ENCODE peak calls at places on chromosomes 7 and 10, in five cellular contexts. P, E, V, W and F are unnamed samples.

GRCh38 chr7:85094046-85094720 is 92.7 kb downstream of the SEMA3D start:
- DNase-seq in P (no peak), E (no peak), V (no peak), W (no peak), F (no peak)

GRCh38 chr7:1460757-1461639 is 1.7 kb upstream of the MICALL2 start:
- DNase-seq in P (no peak), E (peak; percentile 80), V (peak; percentile 87), W (no peak), F (no peak)

GRCh38 chr7:45149606-45150005 is 8.0 kb upstream of the RAMP3 start:
- DNase-seq in P (no peak), E (no peak), V (no peak), W (no peak), F (no peak)

GRCh38 chr10:97748116-97748515 is 11.2 kb downstream of the ZFYVE27 start:
- DNase-seq in P (no peak), E (no peak), V (no peak), W (no peak), F (no peak)

GRCh38 chr10:4127518-4128315 is 342.7 kb upstream of the KLF6 start:
- DNase-seq in P (peak; percentile 43), E (peak; percentile 74), V (no peak), W (no peak), F (no peak)

GRCh38 chr10:44153901-44154670 is 230.8 kb downstream of the CXCL12 start:
- DNase-seq in P (no peak), E (no peak), V (no peak), W (no peak), F (no peak)

GRCh38 chr7:138784692-138785091 is 13.1 kb upstream of the TMEM213 start:
- DNase-seq in P (no peak), E (no peak), V (no peak), W (no peak), F (no peak)

GRCh38 chr7:45646996-45647411 is 72.8 kb downstream of the ADCY1 start:
- DNase-seq in P (no peak), E (peak; percentile 17), V (no peak), W (no peak), F (no peak)

GRCh38 chr7:148527717-148528168 is 62.8 kb upstream of the C7orf33 start:
- DNase-seq in P (peak; percentile 56), E (peak; percentile 81), V (peak; percentile 77), W (peak; percentile 51), F (peak; percentile 70)

GRCh38 chr10:74748632-74749031 is 77.8 kb upstream of the KAT6B start:
- DNase-seq in P (no peak), E (no peak), V (no peak), W (no peak), F (no peak)

GRCh38 chr10:126734957-126735356 is 64.5 kb upstream of the C10orf90 start:
- DNase-seq in P (no peak), E (no peak), V (no peak), W (no peak), F (no peak)

GRCh38 chr7:155531686-155532085 is 14.7 kb downstream of the CNPY1 start:
- DNase-seq in P (no peak), E (no peak), V (no peak), W (no peak), F (no peak)

GRCh38 chr7:100220833-100221718 is 1.3 kb downstream of the PVRIG start:
- DNase-seq in P (peak; percentile 62), E (peak; percentile 34), V (no peak), W (no peak), F (peak; percentile 53)

DNA sequence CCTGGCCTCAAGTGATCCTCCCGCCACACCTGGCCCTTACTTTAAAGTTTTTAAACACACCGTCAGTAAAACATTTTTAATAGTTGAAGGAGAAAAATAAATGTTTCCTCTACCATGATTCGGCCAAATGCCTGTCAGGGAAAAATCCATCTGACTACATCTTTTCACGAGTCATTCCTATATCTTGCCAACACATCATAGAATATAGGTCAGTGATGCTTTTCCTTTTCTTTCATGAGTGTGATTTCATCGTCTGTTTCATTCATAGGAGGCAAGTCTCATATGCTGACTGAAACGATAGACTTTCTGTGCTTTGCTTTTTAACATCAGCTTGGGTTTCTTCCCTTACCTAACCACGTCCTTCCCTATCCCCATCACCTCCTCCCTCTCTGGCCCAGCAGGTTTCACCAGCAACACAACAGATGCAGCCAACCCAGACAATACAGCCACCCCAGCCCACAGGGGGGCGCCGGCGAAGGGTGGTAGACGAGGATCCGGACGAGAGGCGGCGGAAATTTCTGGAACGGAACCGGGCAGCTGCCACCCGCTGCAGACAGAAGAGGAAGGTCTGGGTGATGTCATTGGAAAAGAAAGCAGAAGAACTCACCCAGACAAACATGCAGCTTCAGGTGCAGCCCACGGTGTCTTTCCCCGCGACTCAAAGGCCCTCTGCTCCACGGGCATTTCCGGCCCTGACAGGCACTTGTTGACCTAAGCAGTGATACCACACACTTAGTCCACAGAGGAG is 149.2 kb downstream of the TRIL start:
- DNase-seq in P (peak; percentile 22), E (no peak), V (no peak), W (no peak), F (no peak)
- TF ChIP-seq CTCF in P (peak; percentile 23), E (no peak), V (no peak), W (peak; percentile 24), F (no peak)

GRCh38 chr7:38908759-38909335 is at the start of gene VPS41:
- DNase-seq in P (peak; percentile 79), E (peak; percentile 86), V (peak; percentile 81), W (peak; percentile 51), F (peak; percentile 63)
- TF ChIP-seq CTCF in P (no peak), E (no peak), V (no peak), W (no peak), F (no peak)

GRCh38 chr10:79098061-79098460 is 29.3 kb downstream of the ZMIZ1 start:
- DNase-seq in P (no peak), E (no peak), V (no peak), W (no peak), F (no peak)
- TF ChIP-seq CTCF in P (no peak), E (no peak), V (no peak), W (no peak), F (no peak)

DNA sequence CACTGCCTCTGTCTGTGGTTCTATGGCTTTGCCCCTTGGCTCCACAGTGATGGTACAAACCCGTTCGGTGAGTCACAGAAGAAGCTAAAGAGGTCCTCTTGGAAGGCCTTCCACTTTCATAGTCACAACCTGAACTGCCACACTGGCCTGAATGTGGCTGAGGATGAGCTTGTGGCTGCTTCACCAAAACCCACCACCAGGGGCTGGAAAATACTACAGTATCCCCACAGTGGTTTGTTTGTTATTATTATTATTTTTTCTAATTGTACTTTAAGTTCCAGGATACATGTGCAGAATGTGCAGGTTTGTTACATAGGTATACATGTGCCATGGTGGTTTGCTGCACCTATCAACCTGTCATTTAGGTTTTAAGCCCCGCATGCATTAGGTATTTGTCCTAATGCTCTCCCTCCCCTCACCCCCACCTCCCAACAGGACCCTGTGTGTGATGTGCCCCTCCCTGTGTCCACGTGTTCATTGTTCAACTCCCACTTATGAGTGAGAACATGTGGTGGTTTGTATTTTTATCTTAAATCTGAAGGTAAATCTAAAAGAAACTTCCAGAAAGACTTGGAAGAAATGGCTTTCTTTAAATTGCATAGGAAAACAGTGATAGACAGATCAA is 160.8 kb upstream of the NPSR1 start:
- DNase-seq in P (no peak), E (no peak), V (no peak), W (no peak), F (no peak)
- TF ChIP-seq CTCF in P (no peak), E (no peak), V (no peak), W (peak; percentile 51), F (no peak)

GRCh38 chr7:108109216-108109908 is 20.8 kb downstream of the LAMB4 start:
- DNase-seq in P (peak; percentile 18), E (no peak), V (no peak), W (no peak), F (no peak)
- TF ChIP-seq CTCF in P (peak; percentile 45), E (peak; percentile 8), V (peak; percentile 65), W (peak; percentile 69), F (no peak)

DNA sequence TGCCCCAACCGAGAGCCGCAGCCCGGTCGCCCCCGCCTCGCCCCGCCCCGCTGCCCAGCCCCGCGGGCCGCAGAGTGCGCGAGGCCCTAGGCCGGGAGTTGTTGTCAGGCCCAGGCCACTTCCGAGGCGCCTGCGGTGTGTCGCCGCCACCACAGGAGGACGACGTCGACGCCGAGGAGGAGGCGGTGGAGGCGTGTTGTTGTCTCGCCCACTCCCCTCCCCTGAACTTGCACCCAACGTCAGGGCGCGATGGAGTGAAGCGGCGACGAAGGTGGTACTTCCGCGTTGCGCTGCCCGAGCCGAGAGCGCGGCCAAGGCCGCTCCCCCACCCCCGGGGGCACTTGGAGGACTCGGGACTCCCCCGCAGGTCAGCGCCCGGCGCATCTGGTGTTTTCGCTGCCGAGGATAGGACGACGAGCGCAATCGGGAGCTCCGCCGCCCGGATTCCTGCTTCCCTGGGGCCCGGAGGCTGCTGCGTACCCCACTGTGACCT is at the start of gene CDK13:
- DNase-seq in P (peak; percentile 89), E (peak; percentile 77), V (peak; percentile 90), W (no peak), F (peak; percentile 97)
- TF ChIP-seq CTCF in P (no peak), E (no peak), V (peak; percentile 14), W (no peak), F (no peak)

DNA sequence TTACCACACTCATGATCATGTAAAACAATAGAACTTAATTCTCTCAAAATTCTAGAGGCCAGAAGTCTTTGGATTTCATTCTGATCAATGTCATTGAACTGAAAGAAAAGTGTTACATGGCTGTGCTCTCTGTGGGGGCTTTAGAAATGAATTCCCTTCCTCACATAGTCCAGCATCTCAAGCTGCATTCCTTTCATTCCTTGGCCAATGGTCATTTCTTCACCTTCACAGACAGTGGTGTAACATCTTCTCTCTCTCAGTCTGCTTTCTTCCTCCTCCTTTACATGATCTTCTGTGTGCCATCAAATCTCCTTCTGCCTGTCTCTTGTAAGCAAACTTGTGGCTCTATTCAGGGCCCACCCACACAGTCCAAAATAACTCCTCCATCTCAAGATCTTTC is 735.3 kb downstream of the SUGCT start:
- DNase-seq in P (no peak), E (no peak), V (no peak), W (no peak), F (no peak)
- TF ChIP-seq CTCF in P (no peak), E (no peak), V (no peak), W (no peak), F (no peak)

DNA sequence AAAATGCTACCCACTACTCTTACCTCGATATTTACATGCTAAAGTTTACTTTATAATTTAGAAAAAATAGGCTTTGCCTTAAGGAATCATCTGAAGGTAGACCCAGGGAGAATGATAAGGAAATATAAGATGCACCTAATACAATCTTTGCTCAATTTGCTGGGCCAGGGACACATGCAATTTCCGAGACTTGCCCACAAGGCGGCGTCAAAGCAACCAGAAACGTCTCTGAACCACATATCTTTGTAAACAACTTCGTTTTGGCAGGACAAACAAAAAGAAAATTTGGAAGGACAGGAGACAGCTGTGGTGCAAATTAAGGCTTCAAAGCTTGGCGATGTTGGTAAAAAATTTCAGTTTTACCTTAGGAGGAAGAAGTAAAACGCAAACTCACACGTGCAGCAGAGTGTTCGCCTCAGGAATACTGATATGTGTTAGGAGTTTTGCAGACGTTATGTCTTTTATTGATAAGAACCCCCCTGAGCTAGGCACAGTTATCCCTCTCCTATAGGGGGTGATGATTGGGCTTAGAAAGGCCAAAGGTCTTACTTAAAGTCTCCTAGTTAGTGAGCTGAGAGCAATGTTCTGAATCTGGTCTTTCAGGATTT is 134.3 kb downstream of the PRKCQ start:
- DNase-seq in P (peak; percentile 14), E (peak; percentile 50), V (peak; percentile 61), W (peak; percentile 8), F (peak; percentile 58)
- TF ChIP-seq CTCF in P (peak; percentile 55), E (peak; percentile 36), V (peak; percentile 57), W (peak; percentile 75), F (peak; percentile 81)